ENCODE peak calls at places on chromosomes 3 and 15, in six cellular contexts. One of them, this sample, is unnamed.

GRCh38 chr3:71103430-71103881 is 480.1 kb downstream of the FOXP1 start:
- DNase-seq in H1: no peak
- DNase-seq in SK-N-SH: peak
- DNase-seq in K562: no peak
- DNase-seq in GM12878: no peak
- DNase-seq in HepG2: peak
- DNase-seq in this sample: no peak

GRCh38 chr3:104452697-104453096 is 914.0 kb upstream of the ALCAM start:
- DNase-seq in H1: no peak
- DNase-seq in SK-N-SH: no peak
- DNase-seq in K562: no peak
- DNase-seq in GM12878: no peak
- DNase-seq in HepG2: no peak
- DNase-seq in this sample: no peak

GRCh38 chr15:56040081-56041035 is 46.9 kb upstream of the NEDD4 start:
- DNase-seq in H1: no peak
- DNase-seq in SK-N-SH: no peak
- DNase-seq in K562: no peak
- DNase-seq in GM12878: no peak
- DNase-seq in HepG2: peak
- DNase-seq in this sample: no peak

GRCh38 chr3:82240322-82240721 is 478.9 kb upstream of the GBE1 start:
- DNase-seq in H1: no peak
- DNase-seq in SK-N-SH: no peak
- DNase-seq in K562: no peak
- DNase-seq in GM12878: no peak
- DNase-seq in HepG2: no peak
- DNase-seq in this sample: no peak

GRCh38 chr15:68730491-68731317 is 90.0 kb downstream of the ANP32A start:
- DNase-seq in H1: peak
- DNase-seq in SK-N-SH: peak
- DNase-seq in K562: peak
- DNase-seq in GM12878: no peak
- DNase-seq in HepG2: peak
- DNase-seq in this sample: peak

GRCh38 chr3:75951941-75952340 is 166.6 kb upstream of the ZNF717 start:
- DNase-seq in H1: no peak
- DNase-seq in SK-N-SH: no peak
- DNase-seq in K562: no peak
- DNase-seq in GM12878: no peak
- DNase-seq in HepG2: no peak
- DNase-seq in this sample: no peak

GRCh38 chr15:29970402-29970695 is 112.4 kb upstream of the GOLGA8J start:
- DNase-seq in H1: no peak
- DNase-seq in SK-N-SH: peak
- DNase-seq in K562: no peak
- DNase-seq in GM12878: no peak
- DNase-seq in HepG2: peak
- DNase-seq in this sample: no peak

GRCh38 chr15:58346361-58346760 is 85.4 kb upstream of the LIPC start:
- DNase-seq in H1: no peak
- DNase-seq in SK-N-SH: no peak
- DNase-seq in K562: no peak
- DNase-seq in GM12878: no peak
- DNase-seq in HepG2: no peak
- DNase-seq in this sample: no peak

GRCh38 chr3:35950045-35950444 is 310.7 kb downstream of the ARPP21 start:
- DNase-seq in H1: no peak
- DNase-seq in SK-N-SH: no peak
- DNase-seq in K562: no peak
- DNase-seq in GM12878: no peak
- DNase-seq in HepG2: no peak
- DNase-seq in this sample: no peak

GRCh38 chr3:35946857-35947514 is 307.7 kb downstream of the ARPP21 start:
- DNase-seq in H1: no peak
- DNase-seq in SK-N-SH: no peak
- DNase-seq in K562: no peak
- DNase-seq in GM12878: no peak
- DNase-seq in HepG2: no peak
- DNase-seq in this sample: no peak

GRCh38 chr3:35944915-35945710 is 305.8 kb downstream of the ARPP21 start:
- DNase-seq in H1: no peak
- DNase-seq in SK-N-SH: no peak
- DNase-seq in K562: no peak
- DNase-seq in GM12878: no peak
- DNase-seq in HepG2: no peak
- DNase-seq in this sample: no peak

DNA sequence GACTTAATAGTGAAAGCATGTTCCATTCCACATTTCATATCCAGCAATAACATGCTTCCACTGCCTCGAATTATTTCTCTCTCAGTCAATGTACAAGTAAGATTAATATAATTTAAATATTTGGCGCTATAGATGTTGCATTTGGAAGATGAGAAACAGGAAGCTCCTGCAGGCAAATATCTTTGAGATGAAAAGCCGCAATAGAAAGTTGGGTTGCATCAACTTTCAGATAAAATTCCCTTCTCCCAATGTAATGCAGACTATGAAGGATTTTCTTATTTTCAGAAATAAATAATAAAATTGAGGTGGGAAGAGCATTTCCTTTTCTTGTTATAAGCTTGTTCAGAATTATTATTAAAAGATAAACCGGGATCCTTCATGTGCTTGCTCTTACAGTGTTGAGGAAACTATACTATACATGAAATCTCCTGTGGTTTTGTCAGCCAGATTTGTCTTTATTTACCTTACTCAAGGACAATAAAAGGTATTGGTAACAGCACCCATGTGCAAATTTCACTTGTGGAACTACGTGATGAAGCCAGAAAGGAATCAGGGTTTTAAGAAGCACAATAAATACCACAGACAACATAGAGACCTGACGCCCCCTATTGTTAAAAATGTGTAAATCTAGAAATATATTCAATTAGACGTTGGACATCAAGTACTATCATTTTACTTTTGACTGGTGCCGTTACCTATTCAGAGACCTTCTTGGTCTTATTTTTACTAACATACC is 307.0 kb downstream of the ARPP21 start:
- DNase-seq in H1: no peak
- DNase-seq in SK-N-SH: no peak
- DNase-seq in K562: no peak
- DNase-seq in GM12878: no peak
- DNase-seq in HepG2: peak
- DNase-seq in this sample: no peak
- TF ChIP-seq CTCF in H1: peak
- TF ChIP-seq CTCF in SK-N-SH: peak
- TF ChIP-seq CTCF in K562: peak
- TF ChIP-seq CTCF in GM12878: peak
- TF ChIP-seq CTCF in HepG2: peak
- TF ChIP-seq CTCF in this sample: peak

GRCh38 chr3:9045399-9045798 is 82.1 kb upstream of the RAD18 start:
- DNase-seq in H1: no peak
- DNase-seq in SK-N-SH: no peak
- DNase-seq in K562: no peak
- DNase-seq in GM12878: no peak
- DNase-seq in HepG2: no peak
- DNase-seq in this sample: no peak

GRCh38 chr3:9040996-9041395 is 77.7 kb upstream of the RAD18 start:
- DNase-seq in H1: no peak
- DNase-seq in SK-N-SH: no peak
- DNase-seq in K562: no peak
- DNase-seq in GM12878: no peak
- DNase-seq in HepG2: no peak
- DNase-seq in this sample: no peak

GRCh38 chr3:9047465-9048346 is 84.4 kb upstream of the RAD18 start:
- DNase-seq in H1: no peak
- DNase-seq in SK-N-SH: no peak
- DNase-seq in K562: no peak
- DNase-seq in GM12878: no peak
- DNase-seq in HepG2: no peak
- DNase-seq in this sample: no peak

GRCh38 chr3:9041626-9042025 is 78.4 kb upstream of the RAD18 start:
- DNase-seq in H1: no peak
- DNase-seq in SK-N-SH: no peak
- DNase-seq in K562: no peak
- DNase-seq in GM12878: no peak
- DNase-seq in HepG2: no peak
- DNase-seq in this sample: no peak

DNA sequence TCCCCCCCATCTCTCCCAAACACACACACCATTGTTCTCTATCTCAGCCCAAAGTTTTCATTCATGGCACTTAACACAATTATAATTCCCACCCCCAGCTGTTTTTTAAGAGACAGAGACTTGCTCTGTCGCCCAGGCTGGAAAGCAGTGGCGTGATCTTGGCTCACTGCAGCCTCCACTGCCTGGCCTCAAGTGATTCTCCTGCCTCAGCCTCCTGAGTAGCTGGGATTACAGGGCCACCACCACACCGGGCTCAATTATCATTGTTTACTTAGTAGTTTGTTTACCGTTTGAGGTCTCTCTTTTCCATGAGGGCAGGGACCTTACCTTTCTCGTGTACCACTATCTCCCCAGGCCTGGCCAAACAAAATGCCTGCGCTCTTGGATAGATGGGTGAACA is 79.8 kb upstream of the RAD18 start:
- DNase-seq in H1: no peak
- DNase-seq in SK-N-SH: no peak
- DNase-seq in K562: no peak
- DNase-seq in GM12878: no peak
- DNase-seq in HepG2: no peak
- DNase-seq in this sample: no peak
- H3K27ac ChIP-seq in H1: no peak
- H3K27ac ChIP-seq in SK-N-SH: no peak
- H3K27ac ChIP-seq in K562: no peak
- H3K27ac ChIP-seq in GM12878: no peak
- H3K27ac ChIP-seq in HepG2: no peak
- H3K27ac ChIP-seq in this sample: no peak

GRCh38 chr3:153977148-153977547 is 144.0 kb upstream of the ARHGEF26 start:
- DNase-seq in H1: no peak
- DNase-seq in SK-N-SH: no peak
- DNase-seq in K562: no peak
- DNase-seq in GM12878: no peak
- DNase-seq in HepG2: no peak
- DNase-seq in this sample: no peak
- TF ChIP-seq GABPA in H1: no peak
- TF ChIP-seq GABPA in SK-N-SH: no peak
- TF ChIP-seq GABPA in K562: no peak
- TF ChIP-seq GABPA in GM12878: no peak
- TF ChIP-seq GABPA in HepG2: no peak
- TF ChIP-seq GABPA in this sample: no peak

GRCh38 chr3:124786491-124787241 is 56.4 kb downstream of the UMPS start:
- DNase-seq in H1: no peak
- DNase-seq in SK-N-SH: no peak
- DNase-seq in K562: no peak
- DNase-seq in GM12878: no peak
- DNase-seq in HepG2: no peak
- DNase-seq in this sample: no peak
- TF ChIP-seq CTCF in H1: no peak
- TF ChIP-seq CTCF in SK-N-SH: peak
- TF ChIP-seq CTCF in K562: peak
- TF ChIP-seq CTCF in GM12878: no peak
- TF ChIP-seq CTCF in HepG2: peak
- TF ChIP-seq CTCF in this sample: no peak

GRCh38 chr15:45586990-45587860 is at the start of gene BLOC1S6:
- DNase-seq in H1: peak
- DNase-seq in SK-N-SH: peak
- DNase-seq in K562: peak
- DNase-seq in GM12878: peak
- DNase-seq in HepG2: peak
- DNase-seq in this sample: peak
- H3K27ac ChIP-seq in H1: peak
- H3K27ac ChIP-seq in SK-N-SH: peak
- H3K27ac ChIP-seq in K562: peak
- H3K27ac ChIP-seq in GM12878: peak
- H3K27ac ChIP-seq in HepG2: peak
- H3K27ac ChIP-seq in this sample: peak